ENCODE peak calls at places on chromosomes 1 and 21, in four cellular contexts. S, H, K and R are unnamed samples.

GRCh38 chr21:46429754-46430681 is 28.7 kb upstream of the DIP2A start:
- DNase-seq in S (no peak), H (no peak), K (no peak), R (no peak)

GRCh38 chr1:40001456-40001855 is 39.1 kb upstream of the CAP1 start:
- DNase-seq in S (no peak), H (peak), K (no peak), R (no peak)

GRCh38 chr1:232283864-232284263 is 346.1 kb downstream of the SIPA1L2 start:
- DNase-seq in S (no peak), H (no peak), K (no peak), R (no peak)

GRCh38 chr1:30272288-30273020 is 450.9 kb downstream of the MATN1 start:
- DNase-seq in S (no peak), H (no peak), K (no peak), R (no peak)

GRCh38 chr1:176774224-176774623 is 311.2 kb downstream of the PAPPA2 start:
- DNase-seq in S (no peak), H (no peak), K (no peak), R (no peak)

GRCh38 chr1:184947497-184948256 is 26.6 kb downstream of the NIBAN1 start:
- DNase-seq in S (no peak), H (no peak), K (no peak), R (no peak)

GRCh38 chr1:225843426-225843795 is 33.5 kb downstream of the EPHX1 start:
- DNase-seq in S (no peak), H (no peak), K (no peak), R (no peak)

GRCh38 chr1:34742667-34743270 is 12.1 kb upstream of the GJB5 start:
- DNase-seq in S (peak), H (peak), K (peak), R (peak)

GRCh38 chr1:42703888-42704464 is 21.8 kb downstream of the YBX1 start:
- DNase-seq in S (no peak), H (no peak), K (no peak), R (no peak)

GRCh38 chr21:32412998-32413504 is 545 bp downstream of the EVA1C start:
- DNase-seq in S (no peak), H (peak), K (no peak), R (no peak)

GRCh38 chr1:43227138-43227836 is 42.5 kb upstream of the TMEM125 start:
- DNase-seq in S (peak), H (peak), K (peak), R (peak)

GRCh38 chr1:22591576-22591975 is 28.3 kb downstream of the EPHA8 start:
- DNase-seq in S (no peak), H (no peak), K (no peak), R (no peak)

GRCh38 chr1:161182214-161182613 is 4.9 kb upstream of the B4GALT3 start:
- DNase-seq in S (no peak), H (no peak), K (peak), R (peak)

GRCh38 chr1:161864577-161864976 is 98.5 kb downstream of the ATF6 start:
- DNase-seq in S (no peak), H (peak), K (no peak), R (no peak)

GRCh38 chr1:7845761-7846160 is 7.1 kb downstream of the UTS2 start:
- DNase-seq in S (no peak), H (no peak), K (no peak), R (no peak)

GRCh38 chr1:247370786-247371732 is 39.4 kb upstream of the ZNF496 start:
- DNase-seq in S (no peak), H (no peak), K (no peak), R (no peak)

GRCh38 chr1:15325375-15326085 is 78.5 kb downstream of the FHAD1 start:
- DNase-seq in S (no peak), H (no peak), K (no peak), R (no peak)

GRCh38 chr1:1510912-1511532 is 940 bp upstream of the ATAD3A start:
- DNase-seq in S (no peak), H (no peak), K (peak), R (no peak)

GRCh38 chr1:97209381-97209780 is 487.8 kb downstream of the PTBP2 start:
- DNase-seq in S (no peak), H (no peak), K (no peak), R (no peak)

GRCh38 chr1:175824079-175824478 is 80.7 kb upstream of the TNR start:
- DNase-seq in S (no peak), H (peak), K (no peak), R (no peak)

GRCh38 chr1:184860985-184861754 is 106.5 kb upstream of the EDEM3 start:
- DNase-seq in S (no peak), H (no peak), K (peak), R (no peak)

GRCh38 chr1:231170875-231171274 is 9.0 kb downstream of the TRIM67 start:
- DNase-seq in S (no peak), H (no peak), K (no peak), R (no peak)

GRCh38 chr1:51373898-51374297 is 43.5 kb upstream of the TTC39A start:
- DNase-seq in S (no peak), H (no peak), K (no peak), R (no peak)

GRCh38 chr1:10626011-10626731 is 151.4 kb downstream of the PEX14 start:
- DNase-seq in S (no peak), H (no peak), K (no peak), R (no peak)

GRCh38 chr1:33876970-33877680 is 13.2 kb downstream of the HMGB4 start:
- DNase-seq in S (peak), H (no peak), K (no peak), R (no peak)

GRCh38 chr1:47527653-47528272 is 89.9 kb downstream of the FOXD2 start:
- DNase-seq in S (no peak), H (peak), K (no peak), R (no peak)

GRCh38 chr1:182279724-182280506 is 111.7 kb downstream of the GLUL start:
- DNase-seq in S (peak), H (no peak), K (no peak), R (no peak)

GRCh38 chr1:64495878-64496277 is 25.9 kb downstream of the CACHD1 start:
- DNase-seq in S (no peak), H (no peak), K (no peak), R (no peak)

GRCh38 chr1:61825398-61825797 is 83.1 kb downstream of the PATJ start:
- DNase-seq in S (no peak), H (no peak), K (no peak), R (no peak)

GRCh38 chr1:49294539-49294938 is 517.8 kb upstream of the BEND5 start:
- DNase-seq in S (no peak), H (no peak), K (no peak), R (no peak)

GRCh38 chr1:46198026-46198826 is at the start of gene POMGNT1:
- DNase-seq in S (peak), H (peak), K (peak), R (peak)

GRCh38 chr1:2449636-2450454 is 26.2 kb upstream of the PLCH2 start:
- DNase-seq in S (no peak), H (no peak), K (no peak), R (peak)

GRCh38 chr21:16587141-16587570 is 857.4 kb downstream of the USP25 start:
- DNase-seq in S (peak), H (peak), K (peak), R (no peak)

GRCh38 chr1:221845650-221846371 is 103.9 kb upstream of the DUSP10 start:
- DNase-seq in S (no peak), H (peak), K (no peak), R (no peak)
- TF ChIP-seq CTCF in S (no peak), H (no peak), K (no peak), R (no peak)

GRCh38 chr1:239308701-239309333 is 77.6 kb upstream of the CHRM3 start:
- DNase-seq in S (no peak), H (no peak), K (peak), R (peak)
- TF ChIP-seq CTCF in S (no peak), H (no peak), K (peak), R (peak)

GRCh38 chr1:108691128-108691885 is 803 bp upstream of the PRPF38B start:
- DNase-seq in S (no peak), H (no peak), K (no peak), R (no peak)

GRCh38 chr1:108686609-108687313 is 5.3 kb upstream of the PRPF38B start:
- DNase-seq in S (no peak), H (no peak), K (no peak), R (no peak)

GRCh38 chr1:108692724-108693655 is 880 bp downstream of the PRPF38B start:
- DNase-seq in S (no peak), H (peak), K (peak), R (peak)

GRCh38 chr1:108695515-108695914 is 3.4 kb downstream of the PRPF38B start:
- DNase-seq in S (no peak), H (no peak), K (no peak), R (no peak)

DNA sequence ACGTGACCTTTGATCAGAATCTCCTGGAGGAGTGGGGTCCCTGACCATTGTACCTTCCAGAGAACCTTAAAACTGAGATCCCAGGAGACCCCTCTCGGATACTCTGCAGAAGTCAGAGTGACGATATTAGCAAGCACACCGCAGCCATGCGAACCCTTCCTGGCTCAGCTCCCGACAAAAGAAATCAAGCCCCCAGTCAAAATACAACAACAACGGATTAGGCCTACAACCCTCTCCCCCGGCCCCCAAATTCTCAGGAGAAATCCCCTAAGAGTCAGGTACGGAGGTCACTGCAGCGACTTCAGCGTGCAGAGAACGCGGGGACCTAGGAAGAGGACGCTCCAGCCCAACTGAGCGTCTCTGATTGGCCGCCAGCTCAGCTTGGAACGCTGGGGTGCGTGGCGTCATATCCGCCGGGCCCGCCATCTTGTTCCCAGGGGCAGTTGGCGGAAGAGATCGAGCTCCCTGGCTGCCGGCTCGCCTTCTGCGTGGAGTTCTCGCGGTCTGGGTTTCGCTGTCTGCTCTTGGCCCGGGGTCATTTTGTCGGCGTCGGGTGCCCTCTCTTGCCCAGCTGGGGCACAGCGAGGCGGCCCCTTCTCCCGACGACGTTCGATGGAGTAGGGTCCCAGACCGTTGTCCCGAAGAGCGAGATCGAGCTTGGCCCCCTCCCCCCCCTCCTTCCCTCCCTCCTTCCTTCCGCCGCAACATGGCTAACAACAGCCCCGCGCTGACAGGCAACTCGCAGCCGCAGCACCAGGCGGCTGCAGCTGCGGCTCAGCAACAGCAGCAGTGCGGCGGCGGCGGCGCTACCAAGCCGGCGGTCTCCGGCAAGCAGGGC is at the start of gene PRPF38B:
- DNase-seq in S (peak), H (peak), K (peak), R (peak)
- TF ChIP-seq CTCF in S (no peak), H (no peak), K (no peak), R (no peak)

GRCh38 chr1:54107131-54107530 is 45.7 kb downstream of the CDCP2 start:
- DNase-seq in S (no peak), H (no peak), K (no peak), R (no peak)
- TF ChIP-seq CTCF in S (no peak), H (peak), K (no peak), R (no peak)

GRCh38 chr1:41444246-41444645 is 40.2 kb downstream of the EDN2 start:
- DNase-seq in S (no peak), H (no peak), K (no peak), R (no peak)
- TF ChIP-seq CTCF in S (no peak), H (no peak), K (no peak), R (no peak)

GRCh38 chr1:80994934-80995333 is 805.8 kb upstream of the ADGRL2 start:
- DNase-seq in S (no peak), H (no peak), K (no peak), R (no peak)
- TF ChIP-seq CTCF in S (no peak), H (no peak), K (no peak), R (no peak)

DNA sequence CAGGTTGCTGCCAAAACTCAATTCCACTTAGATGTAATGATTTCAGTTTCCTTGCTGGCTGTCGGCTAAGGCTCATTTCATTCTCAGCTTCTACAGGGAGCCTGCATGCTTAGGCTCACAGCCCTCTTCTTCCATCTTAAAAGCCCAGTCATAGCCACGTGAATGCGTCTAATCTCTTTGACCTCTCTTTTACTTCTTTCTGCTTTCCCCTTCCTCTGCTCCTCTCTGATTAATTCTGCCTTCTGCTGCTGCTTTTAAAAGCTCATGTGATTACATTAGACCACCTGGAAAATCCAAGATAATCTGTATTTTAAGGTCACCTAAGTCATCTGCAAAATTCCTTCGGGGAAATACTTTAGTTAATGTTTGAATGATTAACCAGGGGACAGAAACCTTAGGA is 812.8 kb upstream of the BRINP3 start:
- DNase-seq in S (no peak), H (no peak), K (no peak), R (no peak)
- TF ChIP-seq CTCF in S (no peak), H (no peak), K (no peak), R (no peak)

GRCh38 chr1:110633646-110634030 is 27.5 kb upstream of the KCNA2 start:
- DNase-seq in S (no peak), H (no peak), K (no peak), R (no peak)

GRCh38 chr1:110634086-110634454 is 27.9 kb upstream of the KCNA2 start:
- DNase-seq in S (no peak), H (no peak), K (no peak), R (no peak)

GRCh38 chr1:110631836-110632620 is 25.9 kb upstream of the KCNA2 start:
- DNase-seq in S (no peak), H (no peak), K (no peak), R (no peak)

GRCh38 chr1:110628356-110629105 is 22.4 kb upstream of the KCNA2 start:
- DNase-seq in S (no peak), H (no peak), K (no peak), R (no peak)

DNA sequence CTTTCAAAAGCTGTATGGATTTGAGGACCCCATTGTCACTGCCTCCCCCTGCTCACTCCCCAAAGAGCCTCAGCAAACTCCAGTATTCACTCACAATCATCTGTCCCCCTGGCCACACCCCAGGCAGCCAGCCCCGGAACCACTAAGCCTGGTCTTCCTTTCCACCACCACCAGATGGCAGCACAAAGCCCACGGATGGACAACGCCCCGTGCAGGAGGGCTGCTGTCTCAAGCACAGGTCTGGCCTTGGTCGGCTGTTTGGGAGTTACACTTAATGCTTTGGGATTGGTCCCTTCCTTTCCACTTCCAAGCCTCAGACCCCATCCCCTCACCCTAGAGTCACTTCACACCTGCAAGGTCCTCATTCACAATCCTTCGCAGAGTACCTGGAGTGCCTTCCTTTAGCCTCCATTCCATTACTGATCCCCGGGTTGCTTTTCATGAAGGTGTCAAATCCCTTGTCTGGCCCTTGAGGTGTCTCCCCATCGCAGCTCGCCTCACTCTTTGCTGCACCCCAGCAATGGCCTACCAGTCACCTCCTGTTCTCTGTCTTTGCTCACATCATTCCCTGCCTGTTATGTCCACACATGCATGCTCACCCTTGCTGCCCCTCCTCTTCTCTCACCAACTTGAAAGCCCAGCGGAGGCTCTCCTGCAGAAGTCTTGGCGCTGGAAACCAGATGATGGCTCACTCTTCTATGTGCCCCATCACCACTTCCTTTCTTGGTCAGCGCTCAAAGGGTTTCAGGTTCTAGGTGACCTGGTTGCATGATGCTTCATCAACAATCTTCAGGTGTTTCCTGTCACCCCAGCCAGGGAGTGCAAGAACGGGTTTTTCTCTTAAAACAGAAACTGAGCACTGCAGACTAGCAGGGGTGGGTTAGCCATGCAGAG is 24.9 kb upstream of the KCNA2 start:
- DNase-seq in S (peak), H (peak), K (peak), R (peak)
- TF ChIP-seq CTCF in S (peak), H (peak), K (peak), R (peak)

GRCh38 chr1:91406773-91407389 is 2.2 kb upstream of the HFM1 start:
- DNase-seq in S (no peak), H (no peak), K (no peak), R (no peak)
- TF ChIP-seq CTCF in S (no peak), H (peak), K (no peak), R (no peak)